ENCODE peak calls at places on chromosomes 5 and 9, in eight cellular contexts. I is activated CD4-positive, alpha-beta memory T cell treated with anti-CD3 and anti-CD28 coated beads, Interleukin-2, amount 10 ng/mL, durations not matched to agents 7 days and 5 days; R is stimulated activated CD4-positive, alpha-beta T cell treated with anti-CD3 and anti-CD28 coated beads, Interleukin-1b, Interleukin-23, amount 100 ng/mL, for 48 hours; A is KBM-7; T is kidney; M is T-helper 1 cell; W is spleen; D is M059J. S is an unnamed sample.

GRCh38 chr5:6732634-6733410 is 19.6 kb downstream of the TENT4A start:
- DNase-seq in I (no peak), R (no peak), A (no peak), T (peak), M (no peak), W (peak), D (peak), S (no peak)

GRCh38 chr5:139734517-139734916 is 61.1 kb upstream of the PSD2 start:
- DNase-seq in I (no peak), R (no peak), A (no peak), T (no peak), M (no peak), W (no peak), D (no peak), S (no peak)

GRCh38 chr5:90503596-90503995 is 25.8 kb downstream of the LYSMD3 start:
- DNase-seq in I (no peak), R (no peak), A (no peak), T (no peak), M (no peak), W (no peak), D (peak), S (no peak)

GRCh38 chr5:103346162-103346748 is 87.7 kb downstream of the MACIR start:
- DNase-seq in I (no peak), R (no peak), A (no peak), T (no peak), M (no peak), W (no peak), D (no peak), S (no peak)

GRCh38 chr9:99491408-99492259 is 269.6 kb downstream of the SEC61B start:
- DNase-seq in I (no peak), R (no peak), A (no peak), T (no peak), M (no peak), W (no peak), D (no peak), S (no peak)

GRCh38 chr5:113068559-113068958 is 92.0 kb downstream of the DCP2 start:
- DNase-seq in I (no peak), R (no peak), A (no peak), T (no peak), M (no peak), W (no peak), D (no peak), S (no peak)

GRCh38 chr9:7370378-7370777 is 429.2 kb downstream of the DMAC1 start:
- DNase-seq in I (no peak), R (no peak), A (no peak), T (no peak), M (no peak), W (no peak), D (no peak), S (no peak)

GRCh38 chr5:142432369-142432863 is 107.6 kb upstream of the SPRY4 start:
- DNase-seq in I (peak), R (peak), A (no peak), T (peak), M (peak), W (peak), D (no peak), S (no peak)

GRCh38 chr9:83154821-83155220 is 91.9 kb upstream of the RASEF start:
- DNase-seq in I (no peak), R (no peak), A (no peak), T (no peak), M (no peak), W (no peak), D (peak), S (no peak)

GRCh38 chr5:33827335-33827734 is 64.5 kb downstream of the ADAMTS12 start:
- DNase-seq in I (no peak), R (no peak), A (no peak), T (no peak), M (no peak), W (no peak), D (peak), S (no peak)

GRCh38 chr5:20678814-20679298 is 690.9 kb upstream of the CDH18 start:
- DNase-seq in I (no peak), R (no peak), A (no peak), T (no peak), M (no peak), W (no peak), D (peak), S (no peak)

GRCh38 chr5:91875133-91875779 is 492.1 kb upstream of the ARRDC3 start:
- DNase-seq in I (no peak), R (no peak), A (no peak), T (no peak), M (no peak), W (no peak), D (peak), S (no peak)

GRCh38 chr9:125755340-125755739 is 8.2 kb downstream of the PBX3 start:
- DNase-seq in I (no peak), R (no peak), A (no peak), T (no peak), M (no peak), W (no peak), D (peak), S (no peak)

GRCh38 chr5:160169326-160169725 is 50.1 kb upstream of the PWWP2A start:
- DNase-seq in I (no peak), R (no peak), A (no peak), T (no peak), M (no peak), W (no peak), D (peak), S (no peak)

GRCh38 chr9:36250079-36250478 is 8.2 kb downstream of the GNE start:
- DNase-seq in I (no peak), R (no peak), A (no peak), T (no peak), M (no peak), W (no peak), D (peak), S (no peak)

GRCh38 chr5:52469420-52469819 is 318.3 kb upstream of the ITGA1 start:
- DNase-seq in I (peak), R (no peak), A (no peak), T (no peak), M (no peak), W (no peak), D (no peak), S (no peak)

GRCh38 chr5:122091942-122092600 is 14.0 kb upstream of the LOX start:
- DNase-seq in I (no peak), R (no peak), A (no peak), T (no peak), M (no peak), W (no peak), D (peak), S (peak)

GRCh38 chr9:117214416-117214815 is 200.4 kb downstream of the ASTN2 start:
- DNase-seq in I (no peak), R (no peak), A (no peak), T (no peak), M (no peak), W (no peak), D (no peak), S (no peak)